ENCODE peak calls at places on chromosomes 3 and 15, in nine cellular contexts. I is A549, T is suprapubic skin, F is ovary, D is upper lobe of left lung, N is tibial nerve, R is transverse colon, A is H1, E is sigmoid colon. G is an unnamed sample.
A peak's percentile ranks its signal among the peaks of the same experiment; 100 is the strongest.

GRCh38 chr3:194736277-194736895 is 50.7 kb downstream of the FAM43A start:
- DNase-seq in E (no peak), T (no peak), D (no peak), A (no peak), F (no peak), N (no peak), I (no peak), R (no peak), G (no peak)

GRCh38 chr15:93250905-93251304 is 161.9 kb upstream of the RGMA start:
- DNase-seq in A (no peak), D (no peak), F (no peak), T (no peak), E (no peak), I (no peak), N (no peak), R (no peak), G (no peak)

GRCh38 chr15:29978411-29979382 is 104.1 kb upstream of the GOLGA8J start:
- DNase-seq in D (no peak), I (no peak), E (no peak), F (no peak), A (no peak), N (no peak), T (no peak), R (no peak), G (peak; percentile 24)

GRCh38 chr15:78634251-78635145 is 6.5 kb downstream of the CHRNB4 start:
- DNase-seq in N (no peak), F (no peak), R (no peak), E (no peak), A (no peak), D (no peak), I (no peak), T (peak; percentile 56), G (no peak)

GRCh38 chr3:100002599-100003350 is 111.5 kb downstream of the FILIP1L start:
- DNase-seq in N (no peak), T (no peak), A (no peak), I (peak; percentile 82), D (no peak), R (peak; percentile 49), E (peak; percentile 60), F (no peak), G (no peak)

GRCh38 chr15:85840079-85840801 is 45.5 kb upstream of the KLHL25 start:
- DNase-seq in R (peak; percentile 96), D (peak; percentile 88), I (peak; percentile 90), E (peak; percentile 89), A (peak; percentile 95), F (peak; percentile 87), T (peak; percentile 89), N (peak; percentile 67), G (peak; percentile 94)

GRCh38 chr3:58628823-58629562 is 37.6 kb downstream of the FAM3D start:
- DNase-seq in R (peak; percentile 52), T (no peak), I (no peak), E (no peak), D (no peak), N (peak; percentile 91), F (peak; percentile 60), A (no peak), G (no peak)

GRCh38 chr3:48747703-48748102 is 30.7 kb upstream of the IP6K2 start:
- DNase-seq in R (no peak), A (no peak), N (no peak), I (no peak), T (no peak), F (no peak), E (no peak), D (no peak), G (no peak)

GRCh38 chr3:156491192-156491591 is 63.7 kb downstream of the SSR3 start:
- DNase-seq in A (no peak), E (no peak), R (no peak), F (no peak), N (no peak), D (no peak), I (no peak), T (no peak), G (no peak)

GRCh38 chr3:22371592-22372291 is 620.7 kb upstream of the ZNF385D start:
- DNase-seq in T (peak; percentile 71), A (peak; percentile 64), F (no peak), D (no peak), I (no peak), E (peak; percentile 56), R (no peak), N (no peak), G (no peak)

GRCh38 chr3:39154323-39155021 is 1.1 kb upstream of the CSRNP1 start:
- DNase-seq in A (peak; percentile 84), F (peak; percentile 76), R (no peak), N (no peak), D (no peak), T (peak; percentile 71), I (peak; percentile 87), E (peak; percentile 79), G (no peak)

GRCh38 chr3:127799476-127800222 is 22.7 kb downstream of the MGLL start:
- DNase-seq in D (peak; percentile 17), A (no peak), E (no peak), N (no peak), F (no peak), I (peak; percentile 67), T (peak; percentile 11), R (no peak), G (no peak)

GRCh38 chr3:120684896-120685295 is 2.9 kb upstream of the HGD start:
- DNase-seq in R (no peak), D (no peak), E (no peak), F (peak; percentile 44), T (no peak), A (no peak), I (no peak), N (no peak), G (no peak)

GRCh38 chr3:160486459-160486869 is 36.9 kb upstream of the TRIM59 start:
- DNase-seq in I (peak; percentile 57), N (no peak), A (no peak), T (no peak), E (no peak), F (no peak), R (no peak), D (no peak), G (no peak)

GRCh38 chr3:17836919-17837318 is 94.5 kb upstream of the TBC1D5 start:
- DNase-seq in N (no peak), I (no peak), T (no peak), D (no peak), E (no peak), F (no peak), A (no peak), R (no peak), G (no peak)

GRCh38 chr3:184241447-184242296 is 7.1 kb downstream of the ALG3 start:
- DNase-seq in F (peak; percentile 83), E (no peak), R (peak; percentile 76), N (no peak), T (no peak), I (peak; percentile 25), A (peak; percentile 57), D (peak; percentile 82), G (no peak)

DNA sequence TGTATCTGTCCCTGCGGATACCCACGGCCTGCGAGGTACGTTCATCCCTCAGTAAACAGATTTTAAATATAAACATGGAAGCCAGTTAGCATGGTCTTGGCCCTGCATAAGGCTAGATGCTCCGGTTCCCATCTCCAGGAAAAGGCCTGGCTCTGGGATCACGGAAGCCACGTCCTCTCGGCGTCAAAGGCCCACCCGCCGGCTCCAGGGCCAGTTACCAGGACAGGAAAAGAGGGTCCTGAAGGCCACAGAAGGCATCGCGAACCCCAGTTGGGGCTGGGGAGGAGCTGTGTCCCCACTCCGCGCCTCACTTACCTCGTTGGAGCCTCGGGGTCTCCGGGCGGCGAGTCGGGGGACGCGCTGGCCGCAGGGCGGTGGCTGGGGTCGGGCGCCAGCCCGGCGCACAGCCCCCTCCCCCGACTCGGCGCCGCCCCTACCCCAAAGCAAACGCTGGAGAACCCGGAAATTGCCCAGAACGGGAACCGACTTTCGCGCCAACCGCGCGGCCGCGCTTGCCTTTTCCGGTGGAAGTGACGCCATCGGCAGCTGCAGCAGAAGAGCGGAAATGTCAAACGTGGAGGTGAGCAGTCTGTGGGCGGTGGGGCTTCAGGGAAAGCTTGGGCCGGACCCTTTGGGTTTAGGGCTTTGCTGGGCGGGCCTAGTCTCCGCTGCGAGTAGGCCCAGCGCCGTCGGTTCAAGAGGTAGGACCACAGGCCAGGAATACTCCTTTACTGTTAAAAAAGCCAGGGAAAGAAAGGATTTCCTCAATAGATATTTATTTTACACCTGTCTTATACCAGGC is at the start of gene TOPBP1:
- DNase-seq in N (peak; percentile 61), I (peak; percentile 64), R (peak; percentile 88), D (peak; percentile 87), E (peak; percentile 86), T (peak; percentile 91), A (peak; percentile 90), F (peak; percentile 85), G (no peak)
- TF ChIP-seq POLR2A in N (no peak), I (peak; percentile 46), R (peak; percentile 65), D (peak; percentile 54), E (no peak), T (peak; percentile 12), A (peak; percentile 88), F (no peak), G (no peak)

DNA sequence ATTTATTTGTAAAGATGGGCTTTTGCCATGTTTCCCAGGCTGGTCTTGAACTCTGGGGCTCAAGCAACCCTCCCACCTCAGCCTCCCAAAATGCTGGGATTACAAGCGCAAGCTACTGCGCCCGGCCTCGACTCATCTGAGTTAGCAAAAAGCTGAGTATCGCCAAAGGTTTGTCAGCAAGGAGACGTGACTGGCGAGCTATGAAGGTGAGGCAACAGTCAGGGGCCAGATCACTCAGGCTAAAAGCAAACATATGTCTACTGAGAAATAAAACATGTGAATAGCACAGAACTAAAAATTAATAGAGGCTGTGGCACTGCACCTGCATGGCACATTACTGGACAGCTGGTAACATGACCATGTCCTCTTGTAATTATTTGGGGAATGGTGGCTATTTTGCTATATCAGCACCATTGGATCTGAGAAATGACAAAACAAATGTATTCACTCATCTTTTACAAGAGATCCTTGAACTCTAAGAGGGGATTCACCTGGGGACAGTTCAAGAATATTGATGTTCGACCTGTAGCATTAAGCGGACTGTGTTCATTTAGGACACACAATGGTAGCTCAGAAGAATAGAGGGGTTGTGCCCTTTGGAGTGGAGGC is 10.0 kb upstream of the SLC25A26 start:
- DNase-seq in F (no peak), T (no peak), I (no peak), R (no peak), E (no peak), N (no peak), D (no peak), A (no peak), G (no peak)
- TF ChIP-seq EP300 in F (no peak), T (no peak), I (no peak), R (no peak), E (no peak), N (no peak), D (no peak), A (no peak), G (no peak)

DNA sequence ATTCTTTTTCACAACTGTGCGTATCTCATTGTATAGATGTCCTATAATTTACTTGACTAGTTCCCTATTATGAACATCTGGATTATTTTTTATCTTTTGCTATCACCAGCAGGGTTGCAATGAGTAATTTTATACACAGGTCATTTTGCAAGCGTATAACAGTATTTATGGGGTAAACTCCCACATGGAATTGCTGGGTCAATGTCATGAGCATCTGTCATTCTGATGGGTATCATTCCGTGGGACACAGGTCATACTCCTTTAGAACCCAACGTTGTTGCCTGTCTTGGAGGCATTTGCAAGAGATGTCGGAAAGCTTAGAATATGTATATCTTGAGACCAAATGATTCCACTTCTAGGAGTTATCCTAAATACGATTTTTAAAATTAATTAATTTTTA is 12.9 kb downstream of the BHLHE40 start:
- DNase-seq in N (no peak), D (no peak), I (no peak), F (no peak), T (no peak), E (no peak), A (no peak), R (no peak), G (no peak)
- H3K4me1 ChIP-seq in N (no peaks in the 10 kb centered on the region), D (peaks cover 5% of the 10 kb centered on the region), I (peaks cover 77% of the 10 kb centered on the region), F (no peaks in the 10 kb centered on the region), T (peaks cover 50% of the 10 kb centered on the region), E (peaks cover 25% of the 10 kb centered on the region), A (no peaks in the 10 kb centered on the region), R (peaks cover 22% of the 10 kb centered on the region), G (peaks cover 37% of the 10 kb centered on the region)

GRCh38 chr15:45586990-45587860 is at the start of gene BLOC1S6:
- DNase-seq in T (peak; percentile 95), I (peak; percentile 90), N (peak; percentile 82), D (peak; percentile 87), F (peak; percentile 95), E (peak; percentile 95), A (peak; percentile 94), R (peak; percentile 91), G (peak; percentile 99)
- TF ChIP-seq POLR2A in T (peak; percentile 71), I (peak; percentile 72), N (no peak), D (peak; percentile 91), F (peak; percentile 67), E (peak; percentile 63), A (peak; percentile 79), R (peak; percentile 85), G (no peak)

G was measured in esophagus muscularis mucosa.